ENCODE peak calls at places on chromosomes 4 and X, in four cellular contexts. F is CD8-positive, alpha-beta T cell; L is lower lobe of right lung; M is left ventricle myocardium inferior. W is an unnamed sample. For H3K4me1, the result is how much of the 10 kb centered on the place peaks cover.

GRCh38 chrX:49042581-49043219 is 457 bp downstream of the TFE3 start:
- DNase-seq in F (no peak), L (no peak), M (no peak), W (no peak)

GRCh38 chrX:14956813-14957212 is 83.6 kb downstream of the MOSPD2 start:
- DNase-seq in F (no peak), L (no peak), M (no peak), W (no peak)

GRCh38 chr4:184383497-184384055 is 90.8 kb downstream of the IRF2 start:
- DNase-seq in F (no peak), L (no peak), M (no peak), W (no peak)

GRCh38 chr4:176499518-176499917 is 179.8 kb downstream of the SPCS3 start:
- DNase-seq in F (no peak), L (no peak), M (no peak), W (no peak)

GRCh38 chr4:10063544-10064300 is 42.4 kb upstream of the SLC2A9 start:
- DNase-seq in F (no peak), L (peak), M (peak), W (peak)

GRCh38 chrX:140817943-140818342 is 108.4 kb downstream of the LINC00632 start:
- DNase-seq in F (no peak), L (no peak), M (no peak), W (no peak)

GRCh38 chrX:34467437-34467836 is 189.6 kb downstream of the TMEM47 start:
- DNase-seq in F (no peak), L (no peak), M (no peak), W (no peak)

GRCh38 chrX:154535892-154536291 is 10.8 kb downstream of the G6PD start:
- DNase-seq in F (no peak), L (no peak), M (no peak), W (no peak)

GRCh38 chrX:68851082-68851481 is 22.3 kb downstream of the EFNB1 start:
- DNase-seq in F (no peak), L (no peak), M (no peak), W (no peak)

GRCh38 chr4:187478292-187479205 is 517.0 kb upstream of the ZFP42 start:
- DNase-seq in F (no peak), L (no peak), M (no peak), W (peak)

GRCh38 chr4:140109626-140110213 is 44.3 kb downstream of the MAML3 start:
- DNase-seq in F (no peak), L (no peak), M (no peak), W (no peak)

GRCh38 chr4:6192245-6192644 is 8.1 kb downstream of the JAKMIP1 start:
- DNase-seq in F (no peak), L (no peak), M (no peak), W (no peak)

GRCh38 chrX:57817302-57817701 is 93.0 kb downstream of the ZXDA start:
- DNase-seq in F (no peak), L (no peak), M (no peak), W (no peak)

GRCh38 chr4:118683513-118683912 is 1.7 kb upstream of the METTL14 start:
- DNase-seq in F (no peak), L (no peak), M (no peak), W (no peak)

GRCh38 chrX:150842198-150842553 is 56.3 kb downstream of the CD99L2 start:
- DNase-seq in F (no peak), L (no peak), M (no peak), W (no peak)

GRCh38 chrX:136525738-136526606 is 6.0 kb upstream of the VGLL1 start:
- DNase-seq in F (no peak), L (peak), M (peak), W (peak)

GRCh38 chr4:65538571-65538970 is 131.7 kb downstream of the EPHA5 start:
- DNase-seq in F (no peak), L (no peak), M (no peak), W (no peak)

GRCh38 chr4:4667643-4668081 is 125.8 kb upstream of the STX18 start:
- DNase-seq in F (no peak), L (no peak), M (no peak), W (no peak)

DNA sequence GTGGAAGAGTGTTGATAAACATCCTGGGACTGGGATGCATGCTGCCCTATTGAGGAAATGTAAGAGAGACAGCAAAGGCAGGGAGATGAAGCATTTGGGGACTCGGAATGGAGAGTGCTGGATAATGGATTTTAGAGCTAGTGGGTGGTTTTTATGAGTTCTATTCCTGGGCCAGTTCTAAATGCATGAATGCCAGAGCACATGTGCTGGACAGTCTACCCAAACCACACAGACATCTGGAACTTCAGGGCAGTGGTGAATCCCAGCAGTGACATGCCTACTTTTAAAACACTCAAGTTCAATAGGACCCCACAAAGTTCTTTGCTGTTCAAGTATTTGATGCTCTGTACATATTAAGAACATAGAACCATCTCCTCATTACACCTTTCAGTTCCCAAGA is 133.9 kb downstream of the CBR4 start:
- DNase-seq in F (no peak), L (no peak), M (no peak), W (no peak)
- H3K4me1 ChIP-seq in F (under half), L (under half), M (half or more), W (half or more)

DNA sequence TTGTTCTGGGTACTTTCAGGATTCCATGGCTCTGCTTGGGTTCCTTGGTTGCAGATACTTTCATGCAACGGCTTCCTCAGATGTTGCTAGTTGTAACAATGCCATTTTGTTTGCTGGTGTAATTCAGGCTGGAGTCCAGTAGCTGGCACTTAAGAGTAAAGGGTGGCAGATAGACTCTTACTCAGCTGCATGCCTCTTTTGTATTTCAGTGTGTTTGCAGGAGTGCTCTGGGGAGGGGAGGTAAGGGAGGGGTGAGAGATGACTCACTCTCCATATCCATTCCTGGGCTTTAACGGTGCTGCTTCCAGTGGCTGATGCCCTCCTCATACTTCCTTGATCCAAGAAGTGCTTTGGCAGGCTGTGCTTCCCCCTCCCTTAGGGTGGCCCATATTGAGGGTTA is 155.2 kb downstream of the ZNF330 start:
- DNase-seq in F (no peak), L (no peak), M (no peak), W (no peak)
- TF ChIP-seq CTCF in F (no peak), L (no peak), M (peak), W (no peak)

DNA sequence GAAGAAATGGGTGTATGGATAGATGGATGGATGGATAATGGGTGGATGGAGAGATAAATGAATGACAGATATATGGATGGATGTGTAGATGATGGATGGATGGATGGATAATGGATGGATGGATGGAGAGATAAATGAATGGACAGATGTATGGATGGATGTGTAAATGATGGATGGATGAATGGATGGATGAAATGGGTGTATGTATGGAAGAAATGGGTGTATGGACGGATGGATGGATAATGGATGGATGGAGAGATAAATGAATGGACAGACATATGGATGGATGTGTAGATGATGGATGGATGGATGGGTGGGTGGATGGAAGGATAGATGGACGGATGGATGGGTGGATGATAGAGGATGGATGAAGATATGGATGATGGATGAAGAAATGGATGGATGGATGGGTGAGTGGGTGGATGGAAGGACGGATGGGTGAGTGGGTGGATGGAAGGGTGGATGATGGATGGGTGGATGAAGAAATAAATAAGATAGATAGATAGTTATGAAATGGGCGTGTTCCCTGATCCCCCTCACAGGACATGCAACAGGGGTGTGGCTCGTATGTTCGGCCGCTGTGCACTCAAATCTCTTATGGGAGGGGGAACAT is 91.1 kb upstream of the NKX1-1 start:
- DNase-seq in F (no peak), L (no peak), M (no peak), W (no peak)
- H3K27ac ChIP-seq in F (no peak), L (no peak), M (no peak), W (no peak)

GRCh38 chrX:80098038-80098437 is 83.5 kb downstream of the TBX22 start:
- DNase-seq in F (no peak), L (no peak), M (no peak), W (no peak)
- H3K4me1 ChIP-seq in F (under half), L (under half), M (under half), W (under half)

GRCh38 chrX:149129767-149130166 is 375.3 kb downstream of the IDS start:
- DNase-seq in F (no peak), L (no peak), M (no peak), W (no peak)
- TF ChIP-seq CTCF in F (no peak), L (no peak), M (no peak), W (no peak)

GRCh38 chr4:40206421-40206820 is 9.6 kb downstream of the RHOH start:
- DNase-seq in F (no peak), L (no peak), M (no peak), W (no peak)
- H3K27ac ChIP-seq in F (peak), L (peak), M (no peak), W (no peak)

GRCh38 chr4:7647932-7648812 is 213.4 kb upstream of the PSAPL1 start:
- DNase-seq in F (no peak), L (no peak), M (no peak), W (no peak)
- H3K4me1 ChIP-seq in F (under half), L (under half), M (under half), W (under half)

GRCh38 chr4:85823295-85823694 is 348.3 kb downstream of the ARHGAP24 start:
- DNase-seq in F (no peak), L (no peak), M (no peak), W (no peak)
- TF ChIP-seq CTCF in F (no peak), L (no peak), M (no peak), W (no peak)